ENCODE peak calls at places on chromosomes 6 and 20, in ten cellular contexts. One of them, this sample, is unnamed.

GRCh38 chr6:43517503-43518357 is 841 bp downstream of the POLR1C start:
- DNase-seq in fibroblast of the aortic adventitia: no peak
- DNase-seq in colonic mucosa: no peak
- DNase-seq in BJ: no peak
- DNase-seq in HCT116: no peak
- DNase-seq in upper lobe of right lung: no peak
- DNase-seq in tibial artery: no peak
- DNase-seq in astrocyte of the cerebellum: no peak
- DNase-seq in IMR-90: peak
- DNase-seq in CD8-positive, alpha-beta T cell: no peak
- DNase-seq in this sample: no peak

GRCh38 chr6:57021086-57021720 is 25.3 kb upstream of the KIAA1586 start:
- DNase-seq in fibroblast of the aortic adventitia: peak
- DNase-seq in colonic mucosa: no peak
- DNase-seq in BJ: peak
- DNase-seq in HCT116: peak
- DNase-seq in upper lobe of right lung: no peak
- DNase-seq in tibial artery: no peak
- DNase-seq in astrocyte of the cerebellum: peak
- DNase-seq in IMR-90: peak
- DNase-seq in CD8-positive, alpha-beta T cell: no peak
- DNase-seq in this sample: peak

GRCh38 chr20:41249371-41249770 is 68.2 kb downstream of the ZHX3 start:
- DNase-seq in fibroblast of the aortic adventitia: peak
- DNase-seq in colonic mucosa: peak
- DNase-seq in BJ: peak
- DNase-seq in HCT116: no peak
- DNase-seq in upper lobe of right lung: no peak
- DNase-seq in tibial artery: peak
- DNase-seq in astrocyte of the cerebellum: peak
- DNase-seq in IMR-90: peak
- DNase-seq in CD8-positive, alpha-beta T cell: no peak
- DNase-seq in this sample: peak

GRCh38 chr6:71404145-71404966 is 115.7 kb downstream of the OGFRL1 start:
- DNase-seq in fibroblast of the aortic adventitia: peak
- DNase-seq in colonic mucosa: no peak
- DNase-seq in BJ: no peak
- DNase-seq in HCT116: peak
- DNase-seq in upper lobe of right lung: no peak
- DNase-seq in tibial artery: no peak
- DNase-seq in astrocyte of the cerebellum: peak
- DNase-seq in IMR-90: peak
- DNase-seq in CD8-positive, alpha-beta T cell: no peak
- DNase-seq in this sample: no peak

GRCh38 chr20:33933469-33933909 is 60.2 kb upstream of the RALY start:
- DNase-seq in fibroblast of the aortic adventitia: peak
- DNase-seq in colonic mucosa: peak
- DNase-seq in BJ: no peak
- DNase-seq in HCT116: peak
- DNase-seq in upper lobe of right lung: peak
- DNase-seq in tibial artery: peak
- DNase-seq in astrocyte of the cerebellum: no peak
- DNase-seq in IMR-90: peak
- DNase-seq in CD8-positive, alpha-beta T cell: peak
- DNase-seq in this sample: peak

GRCh38 chr6:70838907-70839285 is 118.0 kb downstream of the B3GAT2 start:
- DNase-seq in fibroblast of the aortic adventitia: peak
- DNase-seq in colonic mucosa: no peak
- DNase-seq in BJ: no peak
- DNase-seq in HCT116: no peak
- DNase-seq in upper lobe of right lung: no peak
- DNase-seq in tibial artery: no peak
- DNase-seq in astrocyte of the cerebellum: no peak
- DNase-seq in IMR-90: peak
- DNase-seq in CD8-positive, alpha-beta T cell: no peak
- DNase-seq in this sample: no peak

GRCh38 chr20:11305406-11305805 is 612.3 kb upstream of the BTBD3 start:
- DNase-seq in fibroblast of the aortic adventitia: no peak
- DNase-seq in colonic mucosa: no peak
- DNase-seq in BJ: no peak
- DNase-seq in HCT116: no peak
- DNase-seq in upper lobe of right lung: no peak
- DNase-seq in tibial artery: no peak
- DNase-seq in astrocyte of the cerebellum: no peak
- DNase-seq in IMR-90: peak
- DNase-seq in CD8-positive, alpha-beta T cell: no peak
- DNase-seq in this sample: no peak

GRCh38 chr6:13375360-13375878 is 47.1 kb upstream of the TBC1D7 start:
- DNase-seq in fibroblast of the aortic adventitia: no peak
- DNase-seq in colonic mucosa: no peak
- DNase-seq in BJ: no peak
- DNase-seq in HCT116: no peak
- DNase-seq in upper lobe of right lung: no peak
- DNase-seq in tibial artery: no peak
- DNase-seq in astrocyte of the cerebellum: no peak
- DNase-seq in IMR-90: no peak
- DNase-seq in CD8-positive, alpha-beta T cell: peak
- DNase-seq in this sample: no peak

GRCh38 chr20:59831024-59831900 is 102.2 kb downstream of the SYCP2 start:
- DNase-seq in fibroblast of the aortic adventitia: no peak
- DNase-seq in colonic mucosa: peak
- DNase-seq in BJ: no peak
- DNase-seq in HCT116: no peak
- DNase-seq in upper lobe of right lung: no peak
- DNase-seq in tibial artery: no peak
- DNase-seq in astrocyte of the cerebellum: no peak
- DNase-seq in IMR-90: no peak
- DNase-seq in CD8-positive, alpha-beta T cell: no peak
- DNase-seq in this sample: no peak

GRCh38 chr20:59831901-59832240 is 101.6 kb downstream of the SYCP2 start:
- DNase-seq in fibroblast of the aortic adventitia: no peak
- DNase-seq in colonic mucosa: no peak
- DNase-seq in BJ: no peak
- DNase-seq in HCT116: no peak
- DNase-seq in upper lobe of right lung: no peak
- DNase-seq in tibial artery: no peak
- DNase-seq in astrocyte of the cerebellum: no peak
- DNase-seq in IMR-90: no peak
- DNase-seq in CD8-positive, alpha-beta T cell: no peak
- DNase-seq in this sample: no peak

GRCh38 chr20:59835057-59835447 is 98.4 kb downstream of the SYCP2 start:
- DNase-seq in fibroblast of the aortic adventitia: no peak
- DNase-seq in colonic mucosa: no peak
- DNase-seq in BJ: no peak
- DNase-seq in HCT116: no peak
- DNase-seq in upper lobe of right lung: no peak
- DNase-seq in tibial artery: no peak
- DNase-seq in astrocyte of the cerebellum: peak
- DNase-seq in IMR-90: no peak
- DNase-seq in CD8-positive, alpha-beta T cell: no peak
- DNase-seq in this sample: no peak

GRCh38 chr20:59830107-59831023 is 103.1 kb downstream of the SYCP2 start:
- DNase-seq in fibroblast of the aortic adventitia: no peak
- DNase-seq in colonic mucosa: peak
- DNase-seq in BJ: no peak
- DNase-seq in HCT116: no peak
- DNase-seq in upper lobe of right lung: no peak
- DNase-seq in tibial artery: no peak
- DNase-seq in astrocyte of the cerebellum: no peak
- DNase-seq in IMR-90: no peak
- DNase-seq in CD8-positive, alpha-beta T cell: no peak
- DNase-seq in this sample: no peak

DNA sequence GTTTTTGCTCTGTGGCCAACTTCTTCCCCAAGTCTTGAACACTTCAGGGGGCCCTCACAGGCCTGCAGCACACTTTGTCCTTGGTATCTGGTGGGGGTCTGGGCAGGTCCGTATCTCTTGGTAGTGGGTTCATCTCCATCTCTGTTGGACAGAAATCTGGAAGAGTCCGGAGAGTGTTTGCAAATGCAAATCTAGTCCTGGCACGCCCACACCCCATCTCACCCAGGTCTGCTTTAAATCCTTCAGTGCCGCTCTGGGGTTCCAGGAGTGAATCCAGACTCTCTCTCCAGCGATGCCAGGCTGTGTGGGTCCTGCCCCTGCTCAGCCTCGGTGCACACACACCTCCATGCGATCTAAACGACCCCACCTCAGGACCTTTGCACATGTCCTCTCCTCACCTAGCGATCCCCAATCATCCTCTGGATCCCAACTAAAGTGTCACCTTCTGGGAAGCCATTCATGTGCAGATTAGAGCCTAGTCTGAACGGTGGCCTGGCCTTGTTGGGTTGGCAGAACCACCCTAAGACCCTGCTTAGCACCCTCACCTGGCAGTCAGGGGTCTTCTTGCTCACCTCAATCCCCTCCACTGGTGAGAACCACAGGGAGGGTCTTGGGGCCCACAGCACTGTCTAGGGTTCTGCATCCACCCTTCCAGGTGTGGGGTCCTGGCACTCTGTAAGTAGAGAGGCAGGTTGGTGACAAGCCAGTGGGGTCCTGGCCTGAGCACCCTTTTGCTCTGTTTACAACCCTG is 100.9 kb downstream of the SYCP2 start:
- DNase-seq in fibroblast of the aortic adventitia: no peak
- DNase-seq in colonic mucosa: peak
- DNase-seq in BJ: no peak
- DNase-seq in HCT116: no peak
- DNase-seq in upper lobe of right lung: no peak
- DNase-seq in tibial artery: no peak
- DNase-seq in astrocyte of the cerebellum: no peak
- DNase-seq in IMR-90: no peak
- DNase-seq in CD8-positive, alpha-beta T cell: no peak
- DNase-seq in this sample: no peak
- H3K4me3 ChIP-seq in fibroblast of the aortic adventitia: no peak
- H3K4me3 ChIP-seq in colonic mucosa: no peak
- H3K4me3 ChIP-seq in BJ: no peak
- H3K4me3 ChIP-seq in HCT116: no peak
- H3K4me3 ChIP-seq in upper lobe of right lung: no peak
- H3K4me3 ChIP-seq in tibial artery: no peak
- H3K4me3 ChIP-seq in astrocyte of the cerebellum: no peak
- H3K4me3 ChIP-seq in IMR-90: no peak
- H3K4me3 ChIP-seq in CD8-positive, alpha-beta T cell: no peak
- H3K4me3 ChIP-seq in this sample: no peak

GRCh38 chr20:23108871-23109270 is 22.7 kb upstream of the CD93 start:
- DNase-seq in fibroblast of the aortic adventitia: no peak
- DNase-seq in colonic mucosa: no peak
- DNase-seq in BJ: no peak
- DNase-seq in HCT116: no peak
- DNase-seq in upper lobe of right lung: no peak
- DNase-seq in tibial artery: no peak
- DNase-seq in astrocyte of the cerebellum: no peak
- DNase-seq in IMR-90: no peak
- DNase-seq in CD8-positive, alpha-beta T cell: no peak
- DNase-seq in this sample: no peak

GRCh38 chr20:23103284-23104018 is 17.3 kb upstream of the CD93 start:
- DNase-seq in fibroblast of the aortic adventitia: peak
- DNase-seq in colonic mucosa: no peak
- DNase-seq in BJ: no peak
- DNase-seq in HCT116: no peak
- DNase-seq in upper lobe of right lung: no peak
- DNase-seq in tibial artery: no peak
- DNase-seq in astrocyte of the cerebellum: no peak
- DNase-seq in IMR-90: no peak
- DNase-seq in CD8-positive, alpha-beta T cell: no peak
- DNase-seq in this sample: no peak

GRCh38 chr20:23105193-23105592 is 19.1 kb upstream of the CD93 start:
- DNase-seq in fibroblast of the aortic adventitia: no peak
- DNase-seq in colonic mucosa: no peak
- DNase-seq in BJ: no peak
- DNase-seq in HCT116: no peak
- DNase-seq in upper lobe of right lung: peak
- DNase-seq in tibial artery: no peak
- DNase-seq in astrocyte of the cerebellum: no peak
- DNase-seq in IMR-90: no peak
- DNase-seq in CD8-positive, alpha-beta T cell: no peak
- DNase-seq in this sample: no peak

GRCh38 chr20:23101696-23102095 is 15.6 kb upstream of the CD93 start:
- DNase-seq in fibroblast of the aortic adventitia: no peak
- DNase-seq in colonic mucosa: no peak
- DNase-seq in BJ: no peak
- DNase-seq in HCT116: no peak
- DNase-seq in upper lobe of right lung: no peak
- DNase-seq in tibial artery: no peak
- DNase-seq in astrocyte of the cerebellum: no peak
- DNase-seq in IMR-90: no peak
- DNase-seq in CD8-positive, alpha-beta T cell: no peak
- DNase-seq in this sample: no peak

DNA sequence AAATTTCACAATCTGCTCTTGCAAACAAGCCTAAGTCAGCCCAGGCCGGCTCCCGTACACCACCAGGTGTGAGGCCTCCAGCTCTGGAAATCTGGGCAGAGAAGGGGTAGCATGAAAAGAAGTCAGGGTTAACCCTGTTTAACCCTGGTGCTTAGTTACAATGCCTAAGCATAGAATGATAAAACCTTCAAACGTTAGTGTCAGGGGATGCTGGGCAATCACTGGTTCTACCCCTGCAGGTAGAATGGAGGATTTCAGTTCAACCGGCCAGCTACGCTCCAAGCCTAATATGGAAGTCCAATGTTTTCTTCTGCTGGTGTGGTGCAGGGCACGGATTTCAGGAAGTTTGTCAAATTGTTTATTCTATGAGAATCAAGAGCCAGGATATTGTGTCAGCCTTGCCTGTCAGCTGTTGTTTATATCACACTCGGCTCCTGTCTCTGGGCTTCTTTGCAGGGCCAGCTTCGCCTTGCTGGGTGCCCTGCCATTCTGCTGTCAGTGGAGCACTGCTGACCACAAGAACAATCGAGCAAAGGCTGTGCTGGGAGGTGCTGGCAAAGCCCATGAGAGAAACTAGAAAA is 20.2 kb upstream of the CD93 start:
- DNase-seq in fibroblast of the aortic adventitia: no peak
- DNase-seq in colonic mucosa: no peak
- DNase-seq in BJ: no peak
- DNase-seq in HCT116: no peak
- DNase-seq in upper lobe of right lung: peak
- DNase-seq in tibial artery: peak
- DNase-seq in astrocyte of the cerebellum: no peak
- DNase-seq in IMR-90: peak
- DNase-seq in CD8-positive, alpha-beta T cell: no peak
- DNase-seq in this sample: no peak
- TF ChIP-seq CTCF in fibroblast of the aortic adventitia: no peak
- TF ChIP-seq CTCF in colonic mucosa: no peak
- TF ChIP-seq CTCF in BJ: no peak
- TF ChIP-seq CTCF in HCT116: no peak
- TF ChIP-seq CTCF in upper lobe of right lung: peak
- TF ChIP-seq CTCF in tibial artery: peak
- TF ChIP-seq CTCF in astrocyte of the cerebellum: no peak
- TF ChIP-seq CTCF in IMR-90: no peak
- TF ChIP-seq CTCF in CD8-positive, alpha-beta T cell: no peak
- TF ChIP-seq CTCF in this sample: no peak

GRCh38 chr6:158803733-158804143 is 15.4 kb downstream of the EZR start:
- DNase-seq in fibroblast of the aortic adventitia: no peak
- DNase-seq in colonic mucosa: no peak
- DNase-seq in BJ: no peak
- DNase-seq in HCT116: no peak
- DNase-seq in upper lobe of right lung: no peak
- DNase-seq in tibial artery: no peak
- DNase-seq in astrocyte of the cerebellum: no peak
- DNase-seq in IMR-90: no peak
- DNase-seq in CD8-positive, alpha-beta T cell: peak
- DNase-seq in this sample: no peak
- H3K4me3 ChIP-seq in fibroblast of the aortic adventitia: no peak
- H3K4me3 ChIP-seq in colonic mucosa: no peak
- H3K4me3 ChIP-seq in BJ: no peak
- H3K4me3 ChIP-seq in HCT116: no peak
- H3K4me3 ChIP-seq in upper lobe of right lung: peak
- H3K4me3 ChIP-seq in tibial artery: no peak
- H3K4me3 ChIP-seq in astrocyte of the cerebellum: no peak
- H3K4me3 ChIP-seq in IMR-90: no peak
- H3K4me3 ChIP-seq in CD8-positive, alpha-beta T cell: peak
- H3K4me3 ChIP-seq in this sample: no peak

GRCh38 chr20:50928469-50928868 is 2.8 kb downstream of the ADNP start:
- DNase-seq in fibroblast of the aortic adventitia: no peak
- DNase-seq in colonic mucosa: no peak
- DNase-seq in BJ: no peak
- DNase-seq in HCT116: no peak
- DNase-seq in upper lobe of right lung: no peak
- DNase-seq in tibial artery: no peak
- DNase-seq in astrocyte of the cerebellum: no peak
- DNase-seq in IMR-90: no peak
- DNase-seq in CD8-positive, alpha-beta T cell: no peak
- DNase-seq in this sample: no peak
- TF ChIP-seq CTCF in fibroblast of the aortic adventitia: peak
- TF ChIP-seq CTCF in colonic mucosa: no peak
- TF ChIP-seq CTCF in BJ: no peak
- TF ChIP-seq CTCF in HCT116: no peak
- TF ChIP-seq CTCF in upper lobe of right lung: no peak
- TF ChIP-seq CTCF in tibial artery: no peak
- TF ChIP-seq CTCF in astrocyte of the cerebellum: peak
- TF ChIP-seq CTCF in IMR-90: no peak
- TF ChIP-seq CTCF in CD8-positive, alpha-beta T cell: no peak
- TF ChIP-seq CTCF in this sample: no peak

This sample was measured in AG09309.